ENCODE peak calls at places on chromosomes 7 and 10, in five cellular contexts. One of them, this sample, is unnamed.

GRCh38 chr7:152541892-152542291 is 106.1 kb upstream of the KMT2C start:
- DNase-seq in IMR-90: no peak
- DNase-seq in gastrocnemius medialis: no peak
- DNase-seq in cardiac muscle cell: no peak
- DNase-seq in left ventricle myocardium inferior: no peak
- DNase-seq in this sample: no peak

GRCh38 chr7:94297397-94297838 is 97.3 kb upstream of the COL1A2 start:
- DNase-seq in cardiac muscle cell: peak; percentile 96
- DNase-seq in gastrocnemius medialis: peak; percentile 27
- DNase-seq in IMR-90: peak; percentile 98
- DNase-seq in left ventricle myocardium inferior: peak; percentile 56
- DNase-seq in this sample: peak; percentile 47

GRCh38 chr10:4431114-4431862 is 394.7 kb upstream of the AKR1E2 start:
- DNase-seq in cardiac muscle cell: peak; percentile 22
- DNase-seq in IMR-90: peak; percentile 88
- DNase-seq in gastrocnemius medialis: no peak
- DNase-seq in left ventricle myocardium inferior: no peak
- DNase-seq in this sample: no peak

GRCh38 chr10:47354900-47355299 is 6.7 kb downstream of the RBP3 start:
- DNase-seq in gastrocnemius medialis: no peak
- DNase-seq in IMR-90: no peak
- DNase-seq in cardiac muscle cell: no peak
- DNase-seq in left ventricle myocardium inferior: no peak
- DNase-seq in this sample: no peak

GRCh38 chr7:24192701-24193100 is 91.3 kb upstream of the NPY start:
- DNase-seq in left ventricle myocardium inferior: no peak
- DNase-seq in gastrocnemius medialis: no peak
- DNase-seq in cardiac muscle cell: no peak
- DNase-seq in IMR-90: no peak
- DNase-seq in this sample: no peak

GRCh38 chr10:78899996-78900714 is 168.6 kb upstream of the ZMIZ1 start:
- DNase-seq in left ventricle myocardium inferior: peak; percentile 70
- DNase-seq in IMR-90: no peak
- DNase-seq in gastrocnemius medialis: peak; percentile 31
- DNase-seq in cardiac muscle cell: peak; percentile 16
- DNase-seq in this sample: peak; percentile 52

GRCh38 chr10:6409982-6410694 is 169.9 kb downstream of the PRKCQ start:
- DNase-seq in cardiac muscle cell: peak; percentile 76
- DNase-seq in gastrocnemius medialis: peak; percentile 73
- DNase-seq in left ventricle myocardium inferior: no peak
- DNase-seq in IMR-90: peak; percentile 76
- DNase-seq in this sample: peak; percentile 34

GRCh38 chr10:34449836-34450235 is 365.3 kb downstream of the PARD3 start:
- DNase-seq in IMR-90: peak; percentile 47
- DNase-seq in cardiac muscle cell: no peak
- DNase-seq in left ventricle myocardium inferior: no peak
- DNase-seq in gastrocnemius medialis: no peak
- DNase-seq in this sample: no peak

GRCh38 chr10:24360286-24361127 is 151.6 kb downstream of the KIAA1217 start:
- DNase-seq in left ventricle myocardium inferior: peak; percentile 72
- DNase-seq in cardiac muscle cell: peak; percentile 85
- DNase-seq in IMR-90: peak; percentile 73
- DNase-seq in gastrocnemius medialis: peak; percentile 57
- DNase-seq in this sample: peak; percentile 62
- TF ChIP-seq CTCF in left ventricle myocardium inferior: peak; percentile 83
- TF ChIP-seq CTCF in cardiac muscle cell: peak; percentile 77
- TF ChIP-seq CTCF in IMR-90: peak; percentile 79
- TF ChIP-seq CTCF in gastrocnemius medialis: peak; percentile 72
- TF ChIP-seq CTCF in this sample: peak; percentile 82

GRCh38 chr10:11183000-11183399 is 165.3 kb downstream of the CELF2 start:
- DNase-seq in IMR-90: no peak
- DNase-seq in cardiac muscle cell: no peak
- DNase-seq in gastrocnemius medialis: no peak
- DNase-seq in left ventricle myocardium inferior: no peak
- DNase-seq in this sample: no peak
- H3K4me1 ChIP-seq in IMR-90: no peaks in the 10 kb centered on the region
- H3K4me1 ChIP-seq in cardiac muscle cell: peaks cover 16% of the 10 kb centered on the region
- H3K4me1 ChIP-seq in gastrocnemius medialis: peaks cover 29% of the 10 kb centered on the region
- H3K4me1 ChIP-seq in left ventricle myocardium inferior: peaks cover 60% of the 10 kb centered on the region
- H3K4me1 ChIP-seq in this sample: peaks cover 31% of the 10 kb centered on the region

GRCh38 chr7:74325230-74325565 is 36.0 kb downstream of the CLIP2 start:
- DNase-seq in IMR-90: no peak
- DNase-seq in left ventricle myocardium inferior: no peak
- DNase-seq in gastrocnemius medialis: no peak
- DNase-seq in cardiac muscle cell: no peak
- DNase-seq in this sample: no peak
- H3K27ac ChIP-seq in IMR-90: no peak overlapping the region
- H3K27ac ChIP-seq in left ventricle myocardium inferior: no peak overlapping the region
- H3K27ac ChIP-seq in gastrocnemius medialis: no peak overlapping the region
- H3K27ac ChIP-seq in cardiac muscle cell: no peak overlapping the region
- H3K27ac ChIP-seq in this sample: no peak overlapping the region

GRCh38 chr10:29656451-29656992 is 21.8 kb upstream of the SVIL start:
- DNase-seq in gastrocnemius medialis: no peak
- DNase-seq in cardiac muscle cell: no peak
- DNase-seq in left ventricle myocardium inferior: no peak
- DNase-seq in IMR-90: no peak
- DNase-seq in this sample: no peak
- TF ChIP-seq CTCF in gastrocnemius medialis: no peak
- TF ChIP-seq CTCF in cardiac muscle cell: no peak
- TF ChIP-seq CTCF in left ventricle myocardium inferior: no peak
- TF ChIP-seq CTCF in IMR-90: no peak
- TF ChIP-seq CTCF in this sample: no peak

GRCh38 chr7:99730992-99731391 is 4.0 kb downstream of the CYP3A7 start:
- DNase-seq in left ventricle myocardium inferior: no peak
- DNase-seq in IMR-90: no peak
- DNase-seq in gastrocnemius medialis: no peak
- DNase-seq in cardiac muscle cell: no peak
- DNase-seq in this sample: no peak

GRCh38 chr7:99731638-99732374 is 3.2 kb downstream of the CYP3A7 start:
- DNase-seq in left ventricle myocardium inferior: no peak
- DNase-seq in IMR-90: no peak
- DNase-seq in gastrocnemius medialis: no peak
- DNase-seq in cardiac muscle cell: no peak
- DNase-seq in this sample: no peak

GRCh38 chr7:99733448-99733847 is 1.5 kb downstream of the CYP3A7 start:
- DNase-seq in gastrocnemius medialis: no peak
- DNase-seq in left ventricle myocardium inferior: no peak
- DNase-seq in cardiac muscle cell: no peak
- DNase-seq in IMR-90: no peak
- DNase-seq in this sample: no peak

GRCh38 chr7:99734987-99735386 is at the start of gene CYP3A7:
- DNase-seq in left ventricle myocardium inferior: no peak
- DNase-seq in cardiac muscle cell: no peak
- DNase-seq in IMR-90: peak; percentile 18
- DNase-seq in gastrocnemius medialis: no peak
- DNase-seq in this sample: no peak

GRCh38 chr7:99733003-99733402 is 2.0 kb downstream of the CYP3A7 start:
- DNase-seq in gastrocnemius medialis: no peak
- DNase-seq in cardiac muscle cell: no peak
- DNase-seq in IMR-90: no peak
- DNase-seq in left ventricle myocardium inferior: no peak
- DNase-seq in this sample: no peak
- H3K4me1 ChIP-seq in gastrocnemius medialis: no peaks in the 10 kb centered on the region
- H3K4me1 ChIP-seq in cardiac muscle cell: peaks cover 5% of the 10 kb centered on the region
- H3K4me1 ChIP-seq in IMR-90: peaks cover 2% of the 10 kb centered on the region
- H3K4me1 ChIP-seq in left ventricle myocardium inferior: no peaks in the 10 kb centered on the region
- H3K4me1 ChIP-seq in this sample: no peaks in the 10 kb centered on the region

DNA sequence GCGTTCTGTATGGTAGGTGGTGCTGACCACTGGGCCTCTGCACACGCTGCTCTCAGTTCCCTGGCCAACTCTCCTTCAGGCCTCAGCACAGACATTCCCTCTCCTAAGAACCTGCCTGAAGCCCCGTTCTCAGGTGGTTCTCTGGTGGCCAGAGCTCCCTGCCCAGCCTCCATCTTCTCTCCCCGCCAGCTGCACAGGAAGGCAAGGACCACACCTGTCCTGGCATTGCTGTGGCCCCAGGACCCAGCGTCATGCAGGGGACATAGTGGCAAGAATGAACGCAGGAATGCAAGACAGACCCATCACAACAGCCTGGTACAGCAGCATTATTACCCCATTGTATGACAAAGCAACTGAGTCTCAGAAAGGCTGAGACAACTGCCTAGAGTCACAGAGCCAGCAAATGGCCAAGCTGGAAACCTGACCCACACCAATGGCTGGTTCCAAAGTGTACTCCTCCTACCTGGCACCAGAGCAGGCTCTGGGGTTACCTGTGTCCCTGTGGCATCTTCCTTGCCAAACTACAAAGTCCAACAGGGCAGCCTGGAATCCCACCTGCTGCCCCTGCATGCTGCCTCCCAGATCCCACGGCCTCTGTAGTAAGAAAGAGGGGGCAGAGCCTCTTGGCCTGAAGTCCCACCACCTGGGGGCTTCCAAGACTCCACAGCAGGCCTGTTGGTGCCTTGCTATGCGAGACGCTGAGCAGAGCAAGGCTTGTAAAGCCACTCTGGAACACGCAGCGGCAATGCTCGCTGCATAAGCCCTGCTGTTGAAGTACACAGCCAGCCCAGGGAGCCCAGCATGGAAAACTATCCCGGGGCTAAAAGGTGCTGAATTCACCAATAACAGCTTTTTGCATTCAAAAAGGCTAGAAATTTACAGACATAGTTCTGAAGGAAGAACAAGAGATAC is 73.3 kb downstream of the CHST15 start:
- DNase-seq in gastrocnemius medialis: no peak
- DNase-seq in IMR-90: no peak
- DNase-seq in cardiac muscle cell: no peak
- DNase-seq in left ventricle myocardium inferior: no peak
- DNase-seq in this sample: no peak
- H3K27ac ChIP-seq in gastrocnemius medialis: no peak overlapping the region
- H3K27ac ChIP-seq in IMR-90: no peak overlapping the region
- H3K27ac ChIP-seq in cardiac muscle cell: no peak overlapping the region
- H3K27ac ChIP-seq in left ventricle myocardium inferior: no peak overlapping the region
- H3K27ac ChIP-seq in this sample: no peak overlapping the region

DNA sequence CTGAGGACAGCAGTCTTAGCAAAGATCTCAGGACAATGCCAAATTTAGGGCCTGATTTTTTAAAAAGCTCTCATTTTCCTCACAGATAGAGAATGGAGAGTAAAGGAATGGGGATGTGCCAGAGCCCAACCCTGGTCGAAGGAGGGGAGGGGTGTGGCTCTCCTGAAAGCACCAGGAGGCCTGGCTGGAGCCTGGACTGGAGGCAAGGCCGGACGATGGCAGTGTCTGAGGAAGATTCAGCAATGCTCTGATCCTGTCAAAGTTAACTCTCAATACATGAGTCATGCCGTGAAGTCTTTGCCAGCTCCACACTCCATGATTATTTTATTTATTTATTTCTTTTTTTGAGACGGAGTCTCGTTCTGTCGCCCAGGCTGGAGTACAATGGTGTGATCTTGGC is 108.3 kb downstream of the UPF2 start:
- DNase-seq in IMR-90: no peak
- DNase-seq in left ventricle myocardium inferior: no peak
- DNase-seq in cardiac muscle cell: no peak
- DNase-seq in gastrocnemius medialis: no peak
- DNase-seq in this sample: no peak
- TF ChIP-seq CTCF in IMR-90: no peak
- TF ChIP-seq CTCF in left ventricle myocardium inferior: no peak
- TF ChIP-seq CTCF in cardiac muscle cell: no peak
- TF ChIP-seq CTCF in gastrocnemius medialis: no peak
- TF ChIP-seq CTCF in this sample: no peak

GRCh38 chr10:124732931-124733536 is 11.1 kb downstream of the FAM53B start:
- DNase-seq in cardiac muscle cell: no peak
- DNase-seq in gastrocnemius medialis: peak; percentile 84
- DNase-seq in left ventricle myocardium inferior: peak; percentile 68
- DNase-seq in IMR-90: peak; percentile 43
- DNase-seq in this sample: peak; percentile 57

GRCh38 chr10:124731551-124731950 is 12.6 kb downstream of the FAM53B start:
- DNase-seq in IMR-90: no peak
- DNase-seq in left ventricle myocardium inferior: no peak
- DNase-seq in cardiac muscle cell: no peak
- DNase-seq in gastrocnemius medialis: no peak
- DNase-seq in this sample: no peak

GRCh38 chr10:124728830-124729661 is 15.1 kb downstream of the FAM53B start:
- DNase-seq in cardiac muscle cell: no peak
- DNase-seq in left ventricle myocardium inferior: no peak
- DNase-seq in gastrocnemius medialis: no peak
- DNase-seq in IMR-90: no peak
- DNase-seq in this sample: no peak

GRCh38 chr10:124728071-124728829 is 15.9 kb downstream of the FAM53B start:
- DNase-seq in cardiac muscle cell: peak; percentile 76
- DNase-seq in gastrocnemius medialis: no peak
- DNase-seq in left ventricle myocardium inferior: no peak
- DNase-seq in IMR-90: peak; percentile 46
- DNase-seq in this sample: no peak

DNA sequence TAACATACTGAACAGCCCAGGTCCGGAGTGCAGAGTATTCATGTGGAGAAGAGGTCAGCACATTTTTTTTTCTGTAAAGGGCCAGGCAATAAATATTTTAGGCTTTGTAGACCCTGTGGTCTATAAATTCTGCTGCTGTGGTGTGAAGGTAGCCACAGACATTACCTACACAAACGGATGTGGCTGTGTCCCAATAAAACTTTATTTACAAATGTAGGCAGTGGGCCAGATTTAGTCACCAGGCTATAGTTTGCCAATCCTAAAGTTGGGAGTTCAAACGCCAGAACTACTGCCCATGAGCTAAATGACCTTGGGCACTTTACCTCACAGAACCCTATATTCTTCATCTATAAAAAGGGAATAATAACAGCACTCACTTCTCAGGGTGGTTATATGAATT is 13.4 kb downstream of the FAM53B start:
- DNase-seq in gastrocnemius medialis: no peak
- DNase-seq in IMR-90: no peak
- DNase-seq in cardiac muscle cell: no peak
- DNase-seq in left ventricle myocardium inferior: no peak
- DNase-seq in this sample: no peak
- H3K4me1 ChIP-seq in gastrocnemius medialis: peaks cover 100% of the 10 kb centered on the region
- H3K4me1 ChIP-seq in IMR-90: peaks cover 10% of the 10 kb centered on the region
- H3K4me1 ChIP-seq in cardiac muscle cell: peaks cover 27% of the 10 kb centered on the region
- H3K4me1 ChIP-seq in left ventricle myocardium inferior: peaks cover 100% of the 10 kb centered on the region
- H3K4me1 ChIP-seq in this sample: peaks cover 99% of the 10 kb centered on the region

DNA sequence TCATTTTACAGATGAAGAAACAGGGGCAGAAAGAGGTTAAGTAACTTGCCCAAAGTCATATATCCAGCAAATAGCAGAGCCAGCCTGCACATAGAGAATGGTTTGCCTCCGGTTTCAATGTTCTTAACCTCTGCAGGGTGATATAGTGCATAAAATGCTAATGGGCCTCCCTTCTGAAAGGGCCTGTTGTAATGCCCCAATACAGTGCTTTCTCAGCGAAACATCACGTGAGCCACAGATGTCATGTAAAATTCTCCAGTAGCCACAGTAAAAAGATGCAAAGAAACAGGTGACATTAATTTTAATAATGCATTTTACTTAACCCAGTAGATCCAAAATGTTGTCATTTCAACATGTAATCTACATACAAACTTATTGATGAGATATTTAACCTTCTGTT is 38.1 kb downstream of the LRGUK start:
- DNase-seq in gastrocnemius medialis: no peak
- DNase-seq in cardiac muscle cell: no peak
- DNase-seq in left ventricle myocardium inferior: no peak
- DNase-seq in IMR-90: no peak
- DNase-seq in this sample: no peak
- H3K27ac ChIP-seq in gastrocnemius medialis: no peak overlapping the region
- H3K27ac ChIP-seq in cardiac muscle cell: no peak overlapping the region
- H3K27ac ChIP-seq in left ventricle myocardium inferior: no peak overlapping the region
- H3K27ac ChIP-seq in IMR-90: no peak overlapping the region
- H3K27ac ChIP-seq in this sample: no peak overlapping the region

This sample was measured in heart right ventricle.